ENCODE peak calls at places on chromosomes 12 and 14, in four cellular contexts. K, X, Z and T are unnamed samples. For H3K4me1 and H3K36me3, the result is how much of the 10 kb centered on the place peaks cover.

GRCh38 chr12:15677207-15677606 is 112.0 kb downstream of the EPS8 start:
- DNase-seq in K (no peak), X (no peak), Z (no peak), T (no peak)

GRCh38 chr14:68733086-68733621 is 59.7 kb downstream of the ZFP36L1 start:
- DNase-seq in K (no peak), X (no peak), Z (no peak), T (no peak)

GRCh38 chr14:75861161-75861621 is 120.6 kb downstream of the TGFB3 start:
- DNase-seq in K (no peak), X (peak), Z (no peak), T (no peak)

GRCh38 chr14:20219033-20219432 is 4.5 kb upstream of the OR11H6 start:
- DNase-seq in K (no peak), X (no peak), Z (no peak), T (no peak)

GRCh38 chr12:70660620-70661219 is 23.5 kb upstream of the PTPRB start:
- DNase-seq in K (no peak), X (no peak), Z (peak), T (no peak)

GRCh38 chr14:35213869-35214387 is 78.3 kb upstream of the PSMA6 start:
- DNase-seq in K (no peak), X (no peak), Z (no peak), T (no peak)

GRCh38 chr12:46524778-46525177 is 152.2 kb upstream of the SLC38A2 start:
- DNase-seq in K (peak), X (peak), Z (peak), T (peak)

GRCh38 chr12:120849765-120850164 is 54.4 kb downstream of the SPPL3 start:
- DNase-seq in K (no peak), X (no peak), Z (no peak), T (no peak)

GRCh38 chr14:58863576-58864345 is 226.0 kb downstream of the DACT1 start:
- DNase-seq in K (no peak), X (no peak), Z (no peak), T (no peak)

GRCh38 chr14:101965145-101965531 is 765 bp downstream of the DYNC1H1 start:
- DNase-seq in K (peak), X (peak), Z (peak), T (peak)

GRCh38 chr12:94531196-94531720 is 71.6 kb upstream of the CEP83 start:
- DNase-seq in K (no peak), X (no peak), Z (no peak), T (no peak)

GRCh38 chr12:128861226-128862016 is 8.1 kb downstream of the GLT1D1 start:
- DNase-seq in K (no peak), X (peak), Z (no peak), T (no peak)

GRCh38 chr14:24307575-24308341 is at the start of gene CIDEB:
- DNase-seq in K (no peak), X (peak), Z (peak), T (peak)

GRCh38 chr14:31265701-31266398 is 58.3 kb upstream of the HECTD1 start:
- DNase-seq in K (no peak), X (no peak), Z (no peak), T (no peak)

GRCh38 chr12:138898-139534 is 72.4 kb downstream of the IQSEC3 start:
- DNase-seq in K (peak), X (no peak), Z (peak), T (peak)

GRCh38 chr14:77204907-77205306 is 23.3 kb downstream of the TMEM63C start:
- DNase-seq in K (no peak), X (no peak), Z (no peak), T (no peak)

GRCh38 chr12:106301611-106302321 is 767 bp upstream of the TCP11L2 start:
- DNase-seq in K (peak), X (peak), Z (peak), T (peak)

GRCh38 chr14:69573841-69574265 is 818 bp downstream of the CCDC177 start:
- DNase-seq in K (no peak), X (no peak), Z (no peak), T (no peak)

GRCh38 chr14:100585448-100586152 is 1.6 kb downstream of the BEGAIN start:
- DNase-seq in K (peak), X (peak), Z (peak), T (peak)

GRCh38 chr14:56187736-56188135 is 69.5 kb downstream of the PELI2 start:
- DNase-seq in K (no peak), X (no peak), Z (no peak), T (no peak)

GRCh38 chr12:59780605-59781135 is 184.8 kb downstream of the SLC16A7 start:
- DNase-seq in K (no peak), X (no peak), Z (no peak), T (no peak)

GRCh38 chr14:76584271-76584702 is 177.0 kb upstream of the VASH1 start:
- DNase-seq in K (no peak), X (no peak), Z (no peak), T (no peak)

GRCh38 chr12:46549527-46550265 is 177.1 kb upstream of the SLC38A2 start:
- DNase-seq in K (no peak), X (no peak), Z (no peak), T (no peak)

GRCh38 chr14:89856871-89857345 is 97.6 kb downstream of the EFCAB11 start:
- DNase-seq in K (no peak), X (no peak), Z (no peak), T (no peak)

GRCh38 chr14:37078131-37078530 is 94.3 kb downstream of the SLC25A21 start:
- DNase-seq in K (no peak), X (no peak), Z (no peak), T (no peak)

GRCh38 chr12:2582631-2583616 is 211.8 kb upstream of the FKBP4 start:
- DNase-seq in K (no peak), X (peak), Z (peak), T (peak)

GRCh38 chr12:127245009-127245408 is 1022.0 kb upstream of the TMEM132C start:
- DNase-seq in K (no peak), X (no peak), Z (no peak), T (no peak)

GRCh38 chr12:48002773-48003218 is 1.5 kb downstream of the COL2A1 start:
- DNase-seq in K (peak), X (peak), Z (no peak), T (no peak)

GRCh38 chr14:50312734-50313054 is 570 bp downstream of the DMAC2L start:
- DNase-seq in K (no peak), X (no peak), Z (no peak), T (no peak)

GRCh38 chr14:50311337-50311973 is 574 bp downstream of the L2HGDH start:
- DNase-seq in K (no peak), X (no peak), Z (no peak), T (no peak)

GRCh38 chr14:50308363-50308762 is 3.7 kb downstream of the L2HGDH start:
- DNase-seq in K (no peak), X (no peak), Z (no peak), T (no peak)

GRCh38 chr14:50310445-50310844 is 1.6 kb downstream of the L2HGDH start:
- DNase-seq in K (no peak), X (no peak), Z (no peak), T (no peak)

DNA sequence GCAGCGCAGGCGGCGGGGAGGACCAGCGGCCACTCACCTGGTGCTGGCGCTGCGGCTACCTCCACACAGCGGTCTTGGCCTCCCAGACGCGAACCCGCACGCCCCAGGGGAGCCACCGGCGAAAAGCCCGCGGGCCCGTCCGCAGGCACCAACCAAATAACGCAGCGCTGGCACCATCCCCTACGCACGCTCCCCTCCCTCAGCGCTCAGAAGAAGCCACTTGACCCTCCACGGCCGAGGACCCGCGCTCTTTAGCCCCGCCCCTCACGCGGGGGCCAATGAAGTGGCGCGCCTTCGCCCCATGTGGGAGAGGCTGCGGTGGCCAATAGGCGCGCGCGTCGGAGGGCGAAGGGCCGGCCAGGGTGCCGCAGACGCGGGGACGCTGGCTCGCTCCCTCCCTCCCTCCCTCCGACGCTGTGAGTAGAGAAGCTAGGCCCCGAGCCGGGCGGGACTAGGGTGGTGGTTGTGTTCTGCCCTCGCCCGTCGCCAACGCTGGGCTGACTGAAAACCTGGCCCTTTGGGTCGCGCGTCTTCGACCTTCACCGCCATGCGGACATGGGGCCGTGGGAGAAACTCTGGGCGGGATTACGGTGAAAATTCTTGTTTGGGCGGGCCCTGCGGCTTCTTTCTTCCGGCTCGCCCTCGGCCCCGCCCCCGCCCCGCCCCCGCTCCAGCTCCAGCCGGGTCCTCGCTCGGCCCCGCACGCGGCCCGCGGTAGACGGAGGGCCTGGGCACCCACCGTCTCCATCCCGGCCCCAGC is at the start of the genes DMAC2L and L2HGDH:
- DNase-seq in K (peak), X (peak), Z (peak), T (peak)
- TF ChIP-seq CTCF in K (no peak), X (no peak), Z (no peak), T (no peak)

DNA sequence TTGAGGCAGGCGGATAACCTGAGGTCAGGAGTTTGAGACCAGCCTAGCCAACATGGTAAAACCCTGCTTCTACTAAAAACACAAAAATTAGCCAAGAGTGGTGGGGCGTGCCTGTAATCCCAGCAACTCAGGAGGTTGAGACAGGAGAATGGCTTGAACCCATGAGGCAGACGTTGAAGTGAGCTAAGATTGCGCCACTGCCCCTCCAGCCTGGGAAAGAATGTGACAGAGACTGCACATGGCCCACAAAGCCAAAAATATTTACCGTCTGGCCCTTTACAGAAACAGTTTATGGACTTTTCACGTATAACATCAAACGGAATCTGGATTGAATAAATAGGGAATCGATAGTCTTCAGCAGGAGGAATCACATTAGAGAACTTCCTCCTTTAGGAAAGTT is 3.5 kb downstream of the RSRC2 start:
- DNase-seq in K (no peak), X (no peak), Z (no peak), T (no peak)
- H3K4me1 ChIP-seq in K (under half), X (half or more), Z (half or more), T (under half)

GRCh38 chr12:124356221-124356620 is 61.3 kb downstream of the RFLNA start:
- DNase-seq in K (no peak), X (no peak), Z (no peak), T (no peak)

GRCh38 chr12:124352839-124353238 is 57.9 kb downstream of the RFLNA start:
- DNase-seq in K (no peak), X (no peak), Z (peak), T (peak)

GRCh38 chr12:124351422-124351821 is 56.5 kb downstream of the RFLNA start:
- DNase-seq in K (no peak), X (no peak), Z (no peak), T (no peak)

GRCh38 chr12:124352257-124352656 is 57.4 kb downstream of the RFLNA start:
- DNase-seq in K (no peak), X (no peak), Z (no peak), T (no peak)

GRCh38 chr12:124354400-124354799 is 59.5 kb downstream of the RFLNA start:
- DNase-seq in K (no peak), X (no peak), Z (no peak), T (no peak)
- H3K36me3 ChIP-seq in K (half or more), X (half or more), Z (half or more), T (half or more)

GRCh38 chr14:22104971-22105641 is 431.5 kb upstream of the OR4E1 start:
- DNase-seq in K (no peak), X (no peak), Z (no peak), T (no peak)

GRCh38 chr14:22105643-22106042 is 432.0 kb upstream of the OR4E1 start:
- DNase-seq in K (no peak), X (no peak), Z (no peak), T (no peak)

GRCh38 chr14:22107734-22108133 is 434.1 kb upstream of the OR4E1 start:
- DNase-seq in K (no peak), X (no peak), Z (no peak), T (no peak)

GRCh38 chr14:22112004-22112403 is 438.4 kb upstream of the OR4E1 start:
- DNase-seq in K (no peak), X (no peak), Z (no peak), T (no peak)

GRCh38 chr14:22106700-22107697 is 433.4 kb upstream of the OR4E1 start:
- DNase-seq in K (no peak), X (no peak), Z (no peak), T (no peak)
- TF ChIP-seq CTCF in K (no peak), X (no peak), Z (no peak), T (no peak)

GRCh38 chr12:111425655-111426054 is 19.9 kb downstream of the SH2B3 start:
- DNase-seq in K (no peak), X (no peak), Z (no peak), T (no peak)
- H3K4me1 ChIP-seq in K (under half), X (under half), Z (half or more), T (half or more)

GRCh38 chr12:25438638-25439037 is 114.4 kb downstream of the LMNTD1 start:
- DNase-seq in K (no peak), X (no peak), Z (no peak), T (no peak)
- H3K36me3 ChIP-seq in K (under half), X (under half), Z (under half), T (under half)

DNA sequence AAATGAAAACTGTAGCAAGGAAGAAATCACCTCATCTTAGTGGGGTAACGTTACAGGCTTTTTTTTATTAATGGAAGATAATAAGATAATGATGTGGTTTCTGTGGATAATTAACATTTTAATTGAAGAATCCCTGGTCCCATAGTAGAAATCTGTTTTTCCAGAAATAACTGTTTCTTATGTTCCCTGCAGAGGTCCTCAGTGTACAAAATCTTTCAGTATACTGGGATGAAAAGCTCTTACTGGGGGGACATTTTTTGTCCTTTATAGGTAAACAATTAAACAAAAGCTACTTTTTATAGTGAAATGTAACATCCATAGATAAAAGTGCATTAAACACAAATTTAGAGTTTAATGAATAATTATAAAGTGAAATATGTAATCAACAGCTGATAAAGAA is 312.2 kb downstream of the ATXN7L3B start:
- DNase-seq in K (no peak), X (no peak), Z (no peak), T (no peak)
- TF ChIP-seq CTCF in K (no peak), X (no peak), Z (no peak), T (no peak)

GRCh38 chr12:132536102-132536876 is 46.3 kb downstream of the FBRSL1 start:
- DNase-seq in K (no peak), X (no peak), Z (no peak), T (no peak)

GRCh38 chr12:132535046-132535445 is 45.1 kb downstream of the FBRSL1 start:
- DNase-seq in K (no peak), X (no peak), Z (no peak), T (no peak)

GRCh38 chr12:132537049-132537448 is 47.1 kb downstream of the FBRSL1 start:
- DNase-seq in K (no peak), X (no peak), Z (no peak), T (no peak)

GRCh38 chr12:132533584-132533958 is 43.6 kb downstream of the FBRSL1 start:
- DNase-seq in K (no peak), X (no peak), Z (no peak), T (no peak)

GRCh38 chr12:132534076-132534475 is 44.1 kb downstream of the FBRSL1 start:
- DNase-seq in K (no peak), X (no peak), Z (no peak), T (no peak)
- H3K4me1 ChIP-seq in K (under half), X (under half), Z (under half), T (under half)

GRCh38 chr14:104149278-104149595 is 10.8 kb downstream of the KIF26A start:
- DNase-seq in K (no peak), X (no peak), Z (no peak), T (no peak)

GRCh38 chr14:104148433-104149277 is 10.3 kb downstream of the KIF26A start:
- DNase-seq in K (no peak), X (no peak), Z (peak), T (no peak)

GRCh38 chr14:104145826-104146642 is 7.6 kb downstream of the KIF26A start:
- DNase-seq in K (peak), X (peak), Z (no peak), T (no peak)

GRCh38 chr14:104146651-104147345 is 8.4 kb downstream of the KIF26A start:
- DNase-seq in K (peak), X (peak), Z (peak), T (no peak)

DNA sequence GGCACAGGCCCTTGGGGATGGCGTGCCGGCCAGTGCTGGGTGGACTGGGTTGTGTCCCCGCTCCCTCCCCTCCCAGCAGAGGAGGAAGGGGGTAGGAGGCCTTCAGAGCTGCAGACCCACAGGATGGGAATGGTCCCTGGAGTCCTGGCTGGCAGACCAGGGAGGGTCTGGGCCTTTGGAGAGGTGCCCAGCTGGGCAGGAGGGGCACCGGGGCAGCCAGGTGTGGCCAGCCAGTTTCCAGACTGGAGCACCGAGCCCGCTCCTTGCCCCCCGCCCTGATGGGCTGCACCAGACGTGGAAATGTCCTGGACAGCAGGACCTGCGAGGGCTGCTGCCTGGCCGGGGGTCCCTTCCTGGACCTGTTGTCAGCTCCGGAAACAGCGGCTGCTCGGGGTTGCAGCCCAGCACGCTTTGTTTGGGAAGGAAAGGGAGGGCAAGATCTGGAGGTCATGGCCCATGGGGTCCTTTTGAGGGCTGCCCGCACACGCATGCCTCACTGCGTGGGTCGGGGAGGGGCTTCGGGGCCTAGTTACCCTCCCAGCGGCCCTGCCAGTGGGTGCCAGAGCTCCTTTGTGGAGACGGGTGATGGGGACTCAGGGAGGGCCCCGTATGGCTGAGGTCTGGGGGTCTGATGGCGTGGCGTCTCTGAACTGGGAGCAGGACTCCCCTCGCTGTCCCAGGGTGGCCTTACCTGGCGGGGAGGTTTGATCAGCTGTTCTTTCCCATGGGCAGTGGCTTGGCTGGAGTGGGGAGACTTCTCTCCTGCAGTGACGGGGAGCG is 9.1 kb downstream of the KIF26A start:
- DNase-seq in K (no peak), X (no peak), Z (peak), T (peak)
- H3K36me3 ChIP-seq in K (under half), X (under half), Z (under half), T (under half)